ENCODE peak calls at places on chromosomes 12 and 14, in ten cellular contexts. X is PC-9; L is activated CD4-positive, alpha-beta T cell treated with anti-CD3 and anti-CD28 coated beads for 48 hours; O is anterior cingulate cortex; K is Right ventricle myocardium superior; G is GM06990; M is mesothelial cell of epicardium; B is cortex of kidney; T is fibroblast of lung; Q is GM13976. W is an unnamed sample.

GRCh38 chr12:65784616-65785015 is 39.7 kb upstream of the HMGA2 start:
- DNase-seq in X (no peak), L (no peak), O (no peak), K (no peak), G (no peak), M (no peak), B (no peak), T (peak), Q (no peak), W (no peak)

GRCh38 chr12:39587247-39587646 is 32.4 kb downstream of the ABCD2 start:
- DNase-seq in X (no peak), L (no peak), O (no peak), K (no peak), G (no peak), M (no peak), B (no peak), T (peak), Q (no peak), W (peak)

GRCh38 chr12:50708619-50709018 is 55.3 kb upstream of the ATF1 start:
- DNase-seq in X (no peak), L (no peak), O (no peak), K (no peak), G (no peak), M (no peak), B (no peak), T (no peak), Q (no peak), W (no peak)

GRCh38 chr12:66664076-66664475 is 14.8 kb downstream of the GRIP1 start:
- DNase-seq in X (no peak), L (no peak), O (no peak), K (no peak), G (no peak), M (no peak), B (no peak), T (no peak), Q (no peak), W (no peak)

GRCh38 chr12:1628671-1629337 is at the start of gene WNT5B:
- DNase-seq in X (no peak), L (no peak), O (no peak), K (no peak), G (no peak), M (no peak), B (no peak), T (no peak), Q (no peak), W (no peak)

GRCh38 chr12:114638790-114639435 is 45.1 kb downstream of the TBX3 start:
- DNase-seq in X (no peak), L (no peak), O (no peak), K (no peak), G (no peak), M (no peak), B (no peak), T (no peak), Q (no peak), W (no peak)

GRCh38 chr12:102119674-102120563 is at the start of the genes NUP37 and PARPBP:
- DNase-seq in X (peak), L (peak), O (peak), K (peak), G (peak), M (peak), B (peak), T (peak), Q (peak), W (peak)

GRCh38 chr14:102170061-102170460 is 30.4 kb downstream of the WDR20 start:
- DNase-seq in X (no peak), L (no peak), O (no peak), K (no peak), G (no peak), M (no peak), B (no peak), T (no peak), Q (no peak), W (no peak)

GRCh38 chr12:132154941-132155770 is 10.9 kb downstream of the NOC4L start:
- DNase-seq in X (no peak), L (peak), O (no peak), K (peak), G (peak), M (peak), B (no peak), T (no peak), Q (no peak), W (no peak)

GRCh38 chr12:27984275-27984674 is 11.7 kb upstream of the PTHLH start:
- DNase-seq in X (peak), L (no peak), O (no peak), K (no peak), G (no peak), M (no peak), B (no peak), T (peak), Q (no peak), W (peak)